ENCODE peak calls at places on chromosomes 3 and 15, in seven cellular contexts. D is heart right ventricle; P is stimulated activated CD4-positive, alpha-beta T cell treated with anti-CD3 and anti-CD28 coated beads, Interleukin-1b, Interleukin-23, amount 100 ng/mL, for 4 hours; S is psoas muscle; B is stimulated activated CD8-positive, alpha-beta memory T cell treated with anti-CD3 and anti-CD28 coated beads, Interleukin-4, amount 100 ng/mL, for 48 hours; H is HTR-8/SVneo; Q is mesendoderm. U is an unnamed sample.

GRCh38 chr3:172655388-172655787 is 55.5 kb downstream of the NCEH1 start:
- DNase-seq in D (no peak), P (no peak), S (no peak), B (no peak), H (no peak), Q (no peak), U (no peak)

GRCh38 chr3:147688868-147689267 is 279.7 kb downstream of the ZIC1 start:
- DNase-seq in D (no peak), P (no peak), S (no peak), B (no peak), H (no peak), Q (peak), U (no peak)

GRCh38 chr15:78873796-78874761 is 1.4 kb downstream of the MORF4L1 start:
- DNase-seq in D (peak), P (no peak), S (no peak), B (peak), H (no peak), Q (peak), U (peak)

GRCh38 chr15:71239592-71240364 is 124.5 kb downstream of the THSD4 start:
- DNase-seq in D (no peak), P (no peak), S (no peak), B (no peak), H (no peak), Q (no peak), U (no peak)

GRCh38 chr15:67253517-67254237 is 784 bp downstream of the AAGAB start:
- DNase-seq in D (no peak), P (no peak), S (no peak), B (no peak), H (no peak), Q (peak), U (no peak)

GRCh38 chr3:13060341-13060910 is 12.8 kb downstream of the IQSEC1 start:
- DNase-seq in D (no peak), P (no peak), S (no peak), B (no peak), H (no peak), Q (no peak), U (no peak)

GRCh38 chr3:23944861-23945652 is at the start of gene NR1D2:
- DNase-seq in D (peak), P (peak), S (peak), B (peak), H (peak), Q (peak), U (peak)

GRCh38 chr3:149968216-149968615 is 2.5 kb downstream of the PFN2 start:
- DNase-seq in D (no peak), P (no peak), S (no peak), B (no peak), H (no peak), Q (peak), U (no peak)

GRCh38 chr15:32641517-32642059 is at the start of gene SCG5:
- DNase-seq in D (no peak), P (no peak), S (no peak), B (no peak), H (no peak), Q (peak), U (no peak)

GRCh38 chr15:90020041-90020735 is 19.1 kb downstream of the ZNF710 start:
- DNase-seq in D (no peak), P (no peak), S (peak), B (peak), H (no peak), Q (no peak), U (peak)

GRCh38 chr15:76483752-76484151 is 147.2 kb downstream of the ISL2 start:
- DNase-seq in D (no peak), P (no peak), S (no peak), B (no peak), H (no peak), Q (no peak), U (no peak)

GRCh38 chr3:160052385-160053047 is 63.9 kb downstream of the IL12A start:
- DNase-seq in D (no peak), P (no peak), S (no peak), B (no peak), H (no peak), Q (no peak), U (no peak)

GRCh38 chr15:29990035-29990434 is 92.7 kb upstream of the GOLGA8J start:
- DNase-seq in D (no peak), P (no peak), S (no peak), B (no peak), H (no peak), Q (peak), U (no peak)

GRCh38 chr15:85172846-85173490 is 191.3 kb downstream of the PDE8A start:
- DNase-seq in D (no peak), P (no peak), S (no peak), B (no peak), H (no peak), Q (no peak), U (no peak)

GRCh38 chr3:117885046-117885445 is 1149.6 kb downstream of the IGSF11 start:
- DNase-seq in D (no peak), P (no peak), S (no peak), B (no peak), H (no peak), Q (no peak), U (no peak)

GRCh38 chr3:16286672-16287604 is 21.9 kb downstream of the OXNAD1 start:
- DNase-seq in D (no peak), P (no peak), S (no peak), B (no peak), H (no peak), Q (no peak), U (no peak)

GRCh38 chr15:101456079-101456791 is 33.3 kb downstream of the PCSK6 start:
- DNase-seq in D (no peak), P (no peak), S (no peak), B (no peak), H (no peak), Q (no peak), U (peak)

GRCh38 chr15:78360958-78361714 is 21.0 kb downstream of the CRABP1 start:
- DNase-seq in D (no peak), P (no peak), S (no peak), B (no peak), H (no peak), Q (peak), U (no peak)

GRCh38 chr3:168090306-168091085 is 5.2 kb downstream of the GOLIM4 start:
- DNase-seq in D (no peak), P (no peak), S (no peak), B (no peak), H (no peak), Q (no peak), U (no peak)

GRCh38 chr15:69046781-69047180 is 32.3 kb downstream of the NOX5 start:
- DNase-seq in D (no peak), P (no peak), S (no peak), B (no peak), H (no peak), Q (no peak), U (no peak)

U was measured in spleen.